ENCODE peak calls at places on chromosome 11, in seven cellular contexts. O is GM12878, H is K562, R is HepG2, U is SK-N-SH, S is GM12892, I is H1. T is an unnamed sample.

GRCh38 chr11:5807580-5807979 is 1.1 kb upstream of the OR52N2 start:
- DNase-seq in O (no peak), H (no peak), R (peak; percentile 8), U (no peak), S (no peak), I (no peak), T (no peak)

GRCh38 chr11:64858467-64859401 is 14.3 kb upstream of the CDC42BPG start:
- DNase-seq in O (no peak), H (no peak), R (no peak), U (no peak), S (no peak), I (no peak), T (no peak)

GRCh38 chr11:42960521-42961088 is 351.2 kb upstream of the API5 start:
- DNase-seq in O (no peak), H (no peak), R (no peak), U (peak; percentile 28), S (no peak), I (no peak), T (no peak)

GRCh38 chr11:126405374-126405773 is 49.9 kb downstream of the ST3GAL4 start:
- DNase-seq in O (no peak), H (no peak), R (no peak), U (no peak), S (no peak), I (no peak), T (no peak)

GRCh38 chr11:87421422-87421821 is 383.7 kb downstream of the TMEM135 start:
- DNase-seq in O (peak; percentile 27), H (peak; percentile 75), R (peak; percentile 67), U (peak; percentile 56), S (peak; percentile 2), I (peak; percentile 44), T (peak; percentile 11)

GRCh38 chr11:44910591-44910990 is 40.1 kb downstream of the TP53I11 start:
- DNase-seq in O (no peak), H (no peak), R (no peak), U (peak; percentile 43), S (no peak), I (no peak), T (no peak)

GRCh38 chr11:75582935-75583709 is 21.1 kb downstream of the SERPINH1 start:
- DNase-seq in O (no peak), H (peak; percentile 78), R (no peak), U (peak; percentile 93), S (peak; percentile 89), I (no peak), T (peak; percentile 90)

GRCh38 chr11:83079820-83080219 is 8.1 kb upstream of the RAB30 start:
- DNase-seq in O (no peak), H (no peak), R (no peak), U (no peak), S (no peak), I (no peak), T (no peak)

GRCh38 chr11:132576706-132577105 is 955.6 kb downstream of the OPCML start:
- DNase-seq in O (no peak), H (no peak), R (no peak), U (no peak), S (no peak), I (peak; percentile 10), T (no peak)

GRCh38 chr11:68810164-68810563 is 31.6 kb downstream of the CPT1A start:
- DNase-seq in O (no peak), H (no peak), R (no peak), U (peak; percentile 68), S (no peak), I (no peak), T (no peak)

GRCh38 chr11:114301927-114302326 is 5.7 kb downstream of the NNMT start:
- DNase-seq in O (no peak), H (no peak), R (no peak), U (no peak), S (no peak), I (no peak), T (no peak)

GRCh38 chr11:65537620-65538231 is 12.8 kb downstream of the SCYL1 start:
- DNase-seq in O (no peak), H (no peak), R (no peak), U (no peak), S (no peak), I (no peak), T (no peak)

GRCh38 chr11:45193695-45194094 is 47.3 kb downstream of the PRDM11 start:
- DNase-seq in O (no peak), H (no peak), R (no peak), U (no peak), S (no peak), I (no peak), T (no peak)

GRCh38 chr11:102850973-102851745 is 7.8 kb upstream of the MMP3 start:
- DNase-seq in O (no peak), H (no peak), R (no peak), U (no peak), S (no peak), I (no peak), T (no peak)

GRCh38 chr11:33262016-33262638 is 4.9 kb downstream of the HIPK3 start:
- DNase-seq in O (no peak), H (no peak), R (no peak), U (no peak), S (no peak), I (no peak), T (no peak)

GRCh38 chr11:70247710-70248072 is 22.8 kb upstream of the PPFIA1 start:
- DNase-seq in O (no peak), H (no peak), R (no peak), U (no peak), S (no peak), I (no peak), T (no peak)

GRCh38 chr11:117641008-117641915 is 155.8 kb downstream of the DSCAML1 start:
- DNase-seq in O (no peak), H (no peak), R (no peak), U (no peak), S (no peak), I (no peak), T (no peak)

GRCh38 chr11:46006418-46007070 is 84.1 kb downstream of the LARGE2 start:
- DNase-seq in O (peak; percentile 37), H (peak; percentile 45), R (peak; percentile 71), U (peak; percentile 65), S (peak; percentile 13), I (no peak), T (peak; percentile 25)

GRCh38 chr11:7672960-7673723 is at the start of gene CYB5R2:
- DNase-seq in O (no peak), H (peak; percentile 69), R (no peak), U (peak; percentile 39), S (no peak), I (no peak), T (no peak)

GRCh38 chr11:3021125-3021524 is 29.0 kb upstream of the NAP1L4 start:
- DNase-seq in O (no peak), H (peak; percentile 62), R (peak; percentile 88), U (peak; percentile 76), S (no peak), I (no peak), T (peak; percentile 50)
- TF ChIP-seq TAF1 in O (no peak), H (no peak), R (no peak), U (no peak), S (no peak), I (no peak), T (no peak)

DNA sequence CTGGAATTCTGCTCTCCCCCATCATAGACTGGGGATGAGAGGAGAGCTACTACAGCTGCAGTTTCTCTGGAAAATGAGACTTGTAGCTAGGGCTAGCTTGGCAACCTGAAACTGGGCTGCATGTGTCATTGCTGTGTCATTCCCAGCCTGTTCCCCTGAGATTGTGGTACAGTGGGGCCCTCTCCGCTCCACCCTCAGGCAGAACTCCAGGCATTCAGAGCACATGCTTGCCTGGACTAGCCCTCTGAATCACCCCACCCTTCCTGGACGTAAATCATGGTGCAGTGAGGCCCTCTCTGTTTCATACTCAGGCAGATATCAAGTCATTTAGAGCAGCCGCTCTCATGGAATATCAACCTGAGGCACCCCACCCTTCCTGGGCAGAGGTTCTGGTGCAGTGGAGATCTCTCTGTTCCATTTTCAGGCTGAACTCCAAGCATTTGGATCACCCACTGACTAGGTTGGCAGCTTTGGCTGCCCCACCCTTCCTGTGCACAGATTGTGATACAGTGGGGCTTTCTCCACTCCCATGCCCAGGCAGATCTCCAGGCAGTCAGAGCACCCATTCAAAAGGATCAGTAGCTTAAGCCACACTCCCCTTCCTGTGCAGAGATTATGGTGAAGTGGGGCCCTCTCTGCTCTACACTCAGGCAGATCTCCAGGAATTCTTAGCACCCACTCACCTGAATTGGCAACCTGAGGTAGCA is 274.4 kb downstream of the C11orf87 start:
- DNase-seq in O (no peak), H (no peak), R (no peak), U (no peak), S (no peak), I (no peak), T (no peak)
- TF ChIP-seq TAF1 in O (no peak), H (no peak), R (no peak), U (no peak), S (no peak), I (no peak), T (no peak)

GRCh38 chr11:123083623-123084029 is 21.7 kb upstream of the HSPA8 start:
- DNase-seq in O (no peak), H (peak; percentile 48), R (peak; percentile 65), U (peak; percentile 43), S (no peak), I (no peak), T (no peak)
- TF ChIP-seq TAF1 in O (no peak), H (no peak), R (no peak), U (peak; percentile 31), S (no peak), I (no peak), T (no peak)

GRCh38 chr11:122632178-122632824 is 23.2 kb upstream of the UBASH3B start:
- DNase-seq in O (no peak), H (no peak), R (no peak), U (no peak), S (no peak), I (no peak), T (no peak)

GRCh38 chr11:122634507-122634906 is 21.0 kb upstream of the UBASH3B start:
- DNase-seq in O (no peak), H (no peak), R (no peak), U (no peak), S (no peak), I (no peak), T (no peak)

GRCh38 chr11:122626266-122626665 is 29.3 kb upstream of the UBASH3B start:
- DNase-seq in O (no peak), H (no peak), R (no peak), U (no peak), S (no peak), I (no peak), T (no peak)

GRCh38 chr11:122633219-122633829 is 22.2 kb upstream of the UBASH3B start:
- DNase-seq in O (no peak), H (no peak), R (peak; percentile 62), U (peak; percentile 49), S (no peak), I (no peak), T (no peak)

DNA sequence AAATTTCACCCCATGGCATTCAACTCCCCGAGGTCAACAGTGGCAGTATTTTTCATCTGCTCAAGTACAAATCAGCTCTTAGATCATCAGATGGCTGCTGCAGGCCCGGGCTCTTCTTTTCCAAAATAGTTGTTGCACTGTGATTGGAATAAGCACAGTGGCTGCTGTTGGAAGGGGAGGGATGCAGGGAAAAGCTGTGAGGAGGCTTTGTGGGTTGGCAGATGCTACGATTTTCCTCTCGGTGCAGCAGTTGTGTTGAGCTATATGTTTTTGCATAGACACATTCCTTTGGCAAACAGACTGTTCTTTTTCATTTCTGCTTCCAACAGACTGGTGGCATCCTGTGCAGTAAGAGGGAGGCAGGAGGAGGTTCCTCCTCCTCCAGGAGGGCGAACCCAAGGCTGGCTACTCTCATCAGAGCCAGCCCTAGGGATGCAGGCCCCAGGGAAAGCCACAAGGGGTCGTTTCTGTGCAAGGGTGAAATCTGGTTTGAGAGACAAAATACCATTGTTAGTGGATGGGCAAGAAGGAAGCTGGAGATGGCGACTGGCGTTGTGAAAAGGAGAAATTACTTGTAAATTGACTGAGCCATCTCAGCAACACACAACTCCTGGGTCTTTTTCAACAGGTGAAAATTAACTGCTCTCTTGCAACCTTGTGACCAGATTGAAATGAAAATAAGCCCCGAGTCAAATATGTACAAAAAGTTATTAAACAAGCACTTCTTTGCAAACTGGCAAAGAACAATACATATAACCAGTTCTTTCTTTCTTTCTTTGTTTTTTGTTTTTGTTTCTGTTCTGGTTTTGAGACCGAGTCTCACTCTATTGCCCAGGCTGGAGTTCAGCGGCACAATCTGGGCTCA is 26.6 kb upstream of the UBASH3B start:
- DNase-seq in O (no peak), H (peak; percentile 37), R (peak; percentile 65), U (peak; percentile 82), S (peak; percentile 48), I (peak; percentile 34), T (peak; percentile 52)
- TF ChIP-seq TAF1 in O (no peak), H (no peak), R (no peak), U (no peak), S (no peak), I (no peak), T (no peak)

T was measured in GM12891.